ENCODE peak calls at places on chromosome 14, in seven cellular contexts. A, B, V, F, K, N and C are unnamed samples.

GRCh38 chr14:51884086-51884927 is 23.9 kb downstream of the GNG2 start:
- DNase-seq in F (no peak), B (no peak), V (no peak), K (peak), N (no peak), A (no peak), C (peak)

GRCh38 chr14:88299865-88300264 is 23.2 kb downstream of the KCNK10 start:
- DNase-seq in A (no peak), N (no peak), K (no peak), B (no peak), F (peak), V (no peak), C (no peak)

GRCh38 chr14:21868442-21869046 is 194.9 kb upstream of the OR4E1 start:
- DNase-seq in B (peak), F (peak), N (peak), A (peak), V (no peak), K (peak), C (no peak)

GRCh38 chr14:102516531-102517411 is 7.2 kb upstream of the ANKRD9 start:
- DNase-seq in B (peak), F (no peak), A (peak), V (no peak), K (peak), N (no peak), C (no peak)

GRCh38 chr14:101808894-101809670 is 47.6 kb downstream of the PPP2R5C start:
- DNase-seq in K (no peak), B (no peak), A (no peak), N (no peak), V (no peak), F (no peak), C (no peak)

GRCh38 chr14:20295067-20295466 is 10.7 kb downstream of the TTC5 start:
- DNase-seq in V (no peak), N (no peak), B (no peak), A (no peak), F (no peak), K (no peak), C (no peak)

GRCh38 chr14:38211258-38211735 is 3.6 kb downstream of the SSTR1 start:
- DNase-seq in A (peak), V (no peak), N (no peak), K (no peak), B (no peak), F (no peak), C (no peak)

GRCh38 chr14:61215222-61216010 is 65.7 kb downstream of the TMEM30B start:
- DNase-seq in K (peak), B (no peak), F (peak), N (no peak), V (no peak), A (no peak), C (no peak)

GRCh38 chr14:22748691-22749090 is 17.8 kb upstream of the OXA1L start:
- DNase-seq in F (no peak), A (no peak), K (no peak), B (no peak), V (no peak), N (no peak), C (no peak)

GRCh38 chr14:63295991-63296630 is 22.6 kb downstream of the GPHB5 start:
- DNase-seq in K (peak), A (no peak), V (no peak), B (no peak), N (no peak), F (no peak), C (no peak)

GRCh38 chr14:99538733-99539132 is 57.5 kb downstream of the CCNK start:
- DNase-seq in N (no peak), K (no peak), B (no peak), A (no peak), F (no peak), V (no peak), C (no peak)

GRCh38 chr14:99551034-99551922 is 52.7 kb downstream of the CCDC85C start:
- DNase-seq in K (no peak), N (no peak), F (no peak), B (no peak), A (no peak), V (no peak), C (no peak)

GRCh38 chr14:61150851-61151250 is 130.3 kb downstream of the TMEM30B start:
- DNase-seq in F (no peak), B (no peak), K (peak), N (no peak), V (no peak), A (no peak), C (no peak)

GRCh38 chr14:50270932-50271331 is 39.6 kb upstream of the SOS2 start:
- DNase-seq in B (no peak), F (no peak), A (no peak), K (no peak), N (no peak), V (no peak), C (no peak)

GRCh38 chr14:73323889-73324535 is 86.7 kb downstream of the PAPLN start:
- DNase-seq in A (no peak), B (no peak), V (no peak), N (no peak), F (no peak), K (no peak), C (no peak)

GRCh38 chr14:34355584-34356266 is 106.3 kb downstream of the SPTSSA start:
- DNase-seq in A (no peak), N (peak), F (no peak), B (no peak), K (peak), V (no peak), C (no peak)

GRCh38 chr14:75578786-75579781 is 664 bp downstream of the FLVCR2 start:
- DNase-seq in V (peak), K (no peak), N (no peak), A (no peak), B (no peak), F (peak), C (no peak)

GRCh38 chr14:61545716-61546455 is 149.4 kb upstream of the HIF1A start:
- DNase-seq in B (no peak), F (no peak), V (no peak), A (no peak), K (no peak), N (no peak), C (no peak)

GRCh38 chr14:71648725-71649124 is 283.5 kb upstream of the RGS6 start:
- DNase-seq in K (no peak), A (no peak), B (no peak), F (no peak), N (no peak), V (no peak), C (no peak)

GRCh38 chr14:43937001-43937400 is 570.1 kb downstream of the FSCB start:
- DNase-seq in A (no peak), K (no peak), B (no peak), N (no peak), F (no peak), V (no peak), C (no peak)
- H3K4me3 ChIP-seq in A (no peak), K (no peak), B (no peak), N (no peak), F (no peak), V (no peak), C (no peak)

DNA sequence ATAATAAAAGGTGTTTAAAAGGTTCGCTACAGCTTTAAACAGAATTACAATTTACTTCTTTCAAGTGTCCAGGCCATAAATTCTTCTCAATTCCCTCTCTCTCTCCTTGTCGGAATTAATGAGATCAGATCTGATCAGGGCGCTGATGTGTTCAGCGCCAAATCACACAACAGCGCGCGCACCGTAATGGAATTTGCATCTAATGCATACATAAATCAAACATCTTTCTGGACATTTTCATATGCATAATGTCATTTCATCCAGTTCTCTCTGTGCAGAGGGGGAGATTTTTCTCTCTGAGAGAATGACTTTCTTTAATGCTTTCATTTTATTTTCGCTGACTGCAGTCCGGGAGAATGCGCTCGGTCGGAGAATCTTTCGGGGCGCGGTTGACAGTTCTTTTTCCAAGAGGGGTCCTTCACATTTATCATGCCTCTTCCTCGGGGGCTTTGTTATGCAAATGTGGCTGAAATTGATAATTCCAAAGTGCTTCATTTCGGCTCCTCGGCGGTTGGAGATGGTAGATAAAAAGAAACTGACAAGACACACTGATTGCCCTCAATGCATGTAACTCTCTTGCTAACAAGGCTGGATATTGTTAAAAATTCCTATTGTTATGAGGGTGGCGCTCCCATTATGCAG is 615.9 kb downstream of the VRK1 start:
- DNase-seq in N (no peak), A (peak), V (no peak), K (no peak), F (no peak), B (no peak), C (no peak)
- H3K4me3 ChIP-seq in N (peak), A (peak), V (peak), K (peak), F (no peak), B (peak), C (no peak)

DNA sequence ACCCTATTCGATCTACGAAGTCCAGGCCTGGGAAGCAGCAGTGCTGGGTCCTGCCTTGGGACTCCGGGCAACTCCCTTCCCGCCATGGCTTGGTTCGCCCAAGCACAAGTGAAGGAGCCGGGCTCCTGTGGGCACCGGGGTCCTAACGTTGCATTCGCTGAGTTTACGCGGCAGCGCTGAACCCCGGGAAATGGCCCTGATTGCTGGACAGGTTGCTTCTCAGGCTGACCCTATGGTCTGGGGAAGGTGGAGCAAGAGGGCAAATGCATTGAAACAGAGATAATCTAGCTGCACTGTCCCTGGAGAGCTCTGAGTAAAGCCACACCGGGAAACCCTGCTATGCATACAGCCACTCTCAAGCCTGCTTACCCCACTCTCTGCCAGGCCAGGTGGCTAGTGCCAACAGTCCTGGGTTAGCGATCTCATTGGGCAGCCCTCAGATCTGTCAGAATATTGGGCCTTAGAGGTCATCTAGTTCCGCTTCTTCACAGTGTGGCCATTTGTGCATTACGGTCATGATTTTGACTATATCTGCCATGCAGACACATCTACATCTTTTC is 11.3 kb downstream of the SYNE3 start:
- DNase-seq in V (no peak), A (no peak), F (no peak), B (no peak), N (no peak), K (no peak), C (no peak)
- H3K4me3 ChIP-seq in V (no peak), A (no peak), F (no peak), B (no peak), N (no peak), K (no peak), C (no peak)

GRCh38 chr14:39264558-39264957 is 30.8 kb downstream of the MIA2 start:
- DNase-seq in N (no peak), B (no peak), F (no peak), V (no peak), K (no peak), A (no peak), C (no peak)

GRCh38 chr14:39264057-39264456 is 30.3 kb downstream of the MIA2 start:
- DNase-seq in N (no peak), A (no peak), F (no peak), B (no peak), K (no peak), V (no peak), C (no peak)

GRCh38 chr14:39258782-39259545 is 25.2 kb downstream of the MIA2 start:
- DNase-seq in F (no peak), A (no peak), B (no peak), V (no peak), N (no peak), K (no peak), C (no peak)
- H3K4me3 ChIP-seq in F (no peak), A (no peak), B (no peak), V (no peak), N (no peak), K (no peak), C (no peak)

GRCh38 chr14:28161040-28161439 is 605.5 kb upstream of the FOXG1 start:
- DNase-seq in K (no peak), F (no peak), N (no peak), A (no peak), B (no peak), V (no peak), C (no peak)

GRCh38 chr14:28157887-28158791 is 608.4 kb upstream of the FOXG1 start:
- DNase-seq in A (no peak), B (no peak), N (no peak), V (no peak), F (no peak), K (no peak), C (no peak)

GRCh38 chr14:28163897-28164296 is 602.7 kb upstream of the FOXG1 start:
- DNase-seq in B (no peak), F (no peak), K (no peak), V (no peak), A (no peak), N (no peak), C (no peak)

GRCh38 chr14:28157289-28157869 is 609.2 kb upstream of the FOXG1 start:
- DNase-seq in A (no peak), K (no peak), B (no peak), F (no peak), N (no peak), V (no peak), C (no peak)

DNA sequence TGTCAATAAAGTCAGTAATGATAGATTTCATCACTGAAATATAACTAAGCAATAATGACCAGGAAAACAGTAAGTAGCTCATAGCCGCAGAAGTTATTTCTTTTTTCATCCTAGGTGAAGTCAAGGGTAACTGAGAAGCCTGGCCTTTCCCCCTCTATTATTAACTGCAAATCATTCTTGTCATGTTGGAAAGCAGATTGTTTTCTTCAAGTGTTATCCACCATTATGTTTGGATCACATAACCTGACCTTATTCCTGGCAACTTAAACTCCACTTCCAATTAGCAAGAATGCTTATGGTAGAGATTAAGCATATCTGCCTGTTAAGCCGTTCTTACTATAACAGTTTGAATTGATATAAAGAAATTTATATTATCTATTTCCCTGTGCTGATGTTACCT is 603.3 kb upstream of the FOXG1 start:
- DNase-seq in B (no peak), F (no peak), V (no peak), N (no peak), K (no peak), A (no peak), C (no peak)
- H3K4me3 ChIP-seq in B (no peak), F (no peak), V (no peak), N (no peak), K (no peak), A (no peak), C (no peak)